ENCODE peak calls at places on chromosomes 3 and 15, in six cellular contexts. S is HTR-8/SVneo; R is stimulated activated CD8-positive, alpha-beta memory T cell treated with anti-CD3 and anti-CD28 coated beads, Interleukin-15, amount 100 ng/mL, for 1 hour; Z is mesenchymal stem cell; O is activated CD4-positive, alpha-beta T cell treated with anti-CD3 and anti-CD28 coated beads, Interleukin-2, amount 10 ng/mL, durations not matched to agents 7 days and 5 days; U is activated T-helper 1 cell treated with anti-CD3 and anti-CD28 coated beads, Interleukin-12 subunit alpha, Interleukin-12 subunit beta, Interleukin-2, Interleukin-4 antibody, amounts not matched to agents 30 ng/mL and 10 ng/mL and 1 ng/mL, durations not matched to agents 14 hours and 24 hours and 36 hours. X is an unnamed sample.

GRCh38 chr3:99925584-99925983 is 107.9 kb downstream of the CMSS1 start:
- DNase-seq in U (no peak), S (peak), R (no peak), O (no peak), Z (peak), X (no peak)

GRCh38 chr3:46990573-46991374 is 11.3 kb downstream of the NBEAL2 start:
- DNase-seq in R (no peak), S (no peak), U (no peak), O (no peak), Z (no peak), X (no peak)

GRCh38 chr3:143507735-143508580 is 340.3 kb downstream of the SLC9A9 start:
- DNase-seq in S (no peak), Z (peak), U (no peak), R (no peak), O (no peak), X (no peak)

GRCh38 chr3:143358793-143359491 is 239.4 kb downstream of the CHST2 start:
- DNase-seq in Z (no peak), U (no peak), S (no peak), R (no peak), O (no peak), X (no peak)

GRCh38 chr3:25854635-25855034 is 64.7 kb downstream of the OXSM start:
- DNase-seq in O (no peak), Z (peak), U (no peak), S (peak), R (no peak), X (no peak)

GRCh38 chr3:42014443-42014945 is 52.6 kb upstream of the ULK4 start:
- DNase-seq in U (no peak), R (no peak), S (no peak), O (peak), Z (peak), X (peak)

GRCh38 chr3:9934235-9934621 is 594 bp downstream of the CRELD1 start:
- DNase-seq in Z (no peak), O (peak), S (no peak), U (no peak), R (no peak), X (no peak)

GRCh38 chr15:62208367-62208766 is 43.3 kb upstream of the C2CD4B start:
- DNase-seq in O (no peak), R (no peak), Z (no peak), U (no peak), S (no peak), X (no peak)

GRCh38 chr3:177569823-177570657 is 372.8 kb upstream of the TBL1XR1 start:
- DNase-seq in S (no peak), R (no peak), Z (no peak), O (no peak), U (no peak), X (peak)

GRCh38 chr15:25542648-25543047 is 103.8 kb upstream of the UBE3A start:
- DNase-seq in S (no peak), O (no peak), Z (no peak), U (no peak), R (no peak), X (no peak)

GRCh38 chr3:42572278-42572677 is 9.5 kb downstream of the SEC22C start:
- DNase-seq in U (no peak), S (peak), Z (peak), O (no peak), R (no peak), X (peak)

GRCh38 chr15:99704444-99704838 is 28.8 kb downstream of the LYSMD4 start:
- DNase-seq in O (peak), R (no peak), Z (peak), S (peak), U (peak), X (peak)

GRCh38 chr15:68820205-68820588 is 498 bp downstream of the ANP32A start:
- DNase-seq in O (peak), S (no peak), Z (peak), R (no peak), U (peak), X (peak)

GRCh38 chr15:41169784-41170183 is 53.7 kb upstream of the INO80 start:
- DNase-seq in O (no peak), U (no peak), Z (no peak), R (no peak), S (no peak), X (peak)

GRCh38 chr3:106566277-106566676 is 697.5 kb upstream of the CBLB start:
- DNase-seq in S (no peak), O (no peak), Z (peak), U (no peak), R (no peak), X (peak)

GRCh38 chr15:69451951-69452701 is 492 bp upstream of the RPLP1 start:
- DNase-seq in S (no peak), Z (no peak), U (no peak), R (no peak), O (peak), X (no peak)

GRCh38 chr15:58115692-58116091 is 22.5 kb upstream of the AQP9 start:
- DNase-seq in R (no peak), O (no peak), U (no peak), Z (peak), S (peak), X (no peak)

GRCh38 chr3:171842864-171843511 is at the start of gene TMEM212:
- DNase-seq in Z (peak), S (no peak), O (no peak), R (no peak), U (no peak), X (no peak)

GRCh38 chr3:25587094-25587493 is 77.6 kb downstream of the TOP2B start:
- DNase-seq in R (no peak), S (no peak), O (no peak), Z (peak), U (no peak), X (no peak)

GRCh38 chr3:195809291-195809785 is 2.4 kb downstream of the MUC4 start:
- DNase-seq in S (no peak), O (no peak), Z (no peak), U (no peak), R (no peak), X (no peak)

GRCh38 chr15:47756872-47757271 is 39.6 kb downstream of the SEMA6D start:
- DNase-seq in O (no peak), Z (peak), U (no peak), R (no peak), S (peak), X (no peak)

GRCh38 chr15:64755427-64755823 is 20.0 kb downstream of the RBPMS2 start:
- DNase-seq in Z (no peak), S (no peak), R (no peak), U (no peak), O (no peak), X (no peak)

X was measured in naive B cell.